ENCODE peak calls at places on chromosomes 12 and 14, in five cellular contexts. S is neural crest cell; B is naive thymus-derived CD8-positive, alpha-beta T cell; G is choroid plexus epithelial cell; V is AG10803. Z is an unnamed sample.

GRCh38 chr12:14650791-14651190 is 45.6 kb downstream of the GUCY2C start:
- DNase-seq in S (no peak), B (no peak), G (no peak), V (no peak), Z (no peak)

GRCh38 chr12:54000105-54000773 is at the start of gene HOXC9:
- DNase-seq in S (no peak), B (no peak), G (no peak), V (no peak), Z (peak)

GRCh38 chr14:70027785-70028428 is 148.7 kb downstream of the SMOC1 start:
- DNase-seq in S (peak), B (peak), G (peak), V (peak), Z (peak)

GRCh38 chr12:50981319-50982239 is 29.2 kb downstream of the HIGD1C start:
- DNase-seq in S (no peak), B (no peak), G (no peak), V (no peak), Z (no peak)

GRCh38 chr14:51521764-51522163 is 129.9 kb upstream of the FRMD6 start:
- DNase-seq in S (no peak), B (no peak), G (peak), V (peak), Z (peak)

GRCh38 chr12:26097046-26097878 is 27.6 kb downstream of the BHLHE41 start:
- DNase-seq in S (peak), B (peak), G (peak), V (peak), Z (peak)

GRCh38 chr12:106042091-106042490 is 96.7 kb downstream of the NUAK1 start:
- DNase-seq in S (no peak), B (no peak), G (no peak), V (peak), Z (no peak)

GRCh38 chr12:94208433-94208921 is 60.1 kb downstream of the PLXNC1 start:
- DNase-seq in S (no peak), B (no peak), G (no peak), V (no peak), Z (no peak)

GRCh38 chr12:77615331-77615730 is 215.4 kb upstream of the NAV3 start:
- DNase-seq in S (no peak), B (no peak), G (peak), V (no peak), Z (peak)

GRCh38 chr12:1980282-1980681 is 24.0 kb downstream of the DCP1B start:
- DNase-seq in S (no peak), B (no peak), G (no peak), V (no peak), Z (no peak)

GRCh38 chr12:89765959-89766824 is 57.6 kb upstream of the ATP2B1 start:
- DNase-seq in S (no peak), B (no peak), G (no peak), V (no peak), Z (no peak)

GRCh38 chr12:25817166-25817565 is 141.3 kb upstream of the RASSF8 start:
- DNase-seq in S (no peak), B (no peak), G (peak), V (peak), Z (no peak)

GRCh38 chr14:61877050-61877390 is 114.8 kb downstream of the SNAPC1 start:
- DNase-seq in S (no peak), B (no peak), G (no peak), V (no peak), Z (no peak)

GRCh38 chr12:89019439-89020120 is 332.7 kb downstream of the DUSP6 start:
- DNase-seq in S (peak), B (peak), G (peak), V (peak), Z (peak)

GRCh38 chr12:23950011-23950774 is 723 bp upstream of the SOX5 start:
- DNase-seq in S (peak), B (no peak), G (peak), V (peak), Z (no peak)

GRCh38 chr14:52259452-52259851 is 8.0 kb upstream of the PTGDR start:
- DNase-seq in S (no peak), B (no peak), G (no peak), V (no peak), Z (no peak)

GRCh38 chr12:109256011-109256410 is 53.1 kb downstream of the FOXN4 start:
- DNase-seq in S (no peak), B (no peak), G (no peak), V (no peak), Z (no peak)

GRCh38 chr12:108686753-108687152 is 44.6 kb downstream of the CORO1C start:
- DNase-seq in S (no peak), B (no peak), G (no peak), V (no peak), Z (no peak)

GRCh38 chr14:104977681-104978647 is at the start of gene AHNAK2:
- DNase-seq in S (peak), B (peak), G (peak), V (peak), Z (peak)

GRCh38 chr14:56205906-56206305 is 87.7 kb downstream of the PELI2 start:
- DNase-seq in S (no peak), B (no peak), G (no peak), V (no peak), Z (no peak)

GRCh38 chr14:97298331-97298730 is 501.1 kb downstream of the VRK1 start:
- DNase-seq in S (no peak), B (no peak), G (no peak), V (no peak), Z (no peak)

GRCh38 chr12:80045594-80045993 is 53.7 kb upstream of the OTOGL start:
- DNase-seq in S (no peak), B (no peak), G (peak), V (peak), Z (peak)

GRCh38 chr12:53500119-53500775 is 836 bp upstream of the TARBP2 start:
- DNase-seq in S (no peak), B (no peak), G (peak), V (peak), Z (peak)

GRCh38 chr12:3033538-3033865 is 43.7 kb upstream of the TSPAN9 start:
- DNase-seq in S (no peak), B (no peak), G (no peak), V (no peak), Z (no peak)

GRCh38 chr12:54975875-54976274 is 8.7 kb downstream of the TESPA1 start:
- DNase-seq in S (no peak), B (no peak), G (no peak), V (no peak), Z (no peak)

GRCh38 chr12:53047221-53048032 is 2.4 kb upstream of the TNS2 start:
- DNase-seq in S (peak), B (peak), G (peak), V (peak), Z (peak)

GRCh38 chr14:63308723-63309317 is 9.9 kb downstream of the GPHB5 start:
- DNase-seq in S (no peak), B (no peak), G (peak), V (peak), Z (peak)

GRCh38 chr14:102929349-102930137 is 7.1 kb downstream of the AMN start:
- DNase-seq in S (no peak), B (no peak), G (no peak), V (no peak), Z (no peak)

GRCh38 chr12:85029456-85029855 is 6.6 kb downstream of the TSPAN19 start:
- DNase-seq in S (no peak), B (no peak), G (peak), V (peak), Z (peak)

GRCh38 chr12:80702889-80703605 is 4.4 kb upstream of the MYF6 start:
- DNase-seq in S (no peak), B (no peak), G (peak), V (peak), Z (peak)

GRCh38 chr14:59294662-59294992 is 106.2 kb downstream of the DAAM1 start:
- DNase-seq in S (no peak), B (no peak), G (no peak), V (peak), Z (no peak)

GRCh38 chr14:24339284-24340151 is at the start of gene RIPK3:
- DNase-seq in S (no peak), B (peak), G (no peak), V (no peak), Z (no peak)

GRCh38 chr14:22650960-22651521 is 6.9 kb upstream of the OR6J1 start:
- DNase-seq in S (no peak), B (no peak), G (peak), V (peak), Z (peak)

GRCh38 chr12:116528498-116528897 is 30.7 kb upstream of the MAP1LC3B2 start:
- DNase-seq in S (no peak), B (no peak), G (no peak), V (peak), Z (peak)

GRCh38 chr14:77278461-77279230 is 7.6 kb upstream of the NGB start:
- DNase-seq in S (no peak), B (no peak), G (no peak), V (no peak), Z (no peak)

GRCh38 chr14:104108570-104109060 is 23.1 kb downstream of the ASPG start:
- DNase-seq in S (no peak), B (no peak), G (no peak), V (no peak), Z (no peak)

GRCh38 chr12:59005195-59005961 is 85.1 kb upstream of the LRIG3 start:
- DNase-seq in S (no peak), B (no peak), G (peak), V (peak), Z (peak)

Z was measured in EL.